ENCODE peak calls at places on chromosomes 4 and X, in four cellular contexts. X is suprapubic skin; P is heart right ventricle; F is effector memory CD4-positive, alpha-beta T cell. Y is an unnamed sample.

GRCh38 chrX:118823263-118824172 is at the start of gene ZCCHC12:
- DNase-seq in X (no peak), P (peak; percentile 25), F (peak; percentile 2), Y (peak; percentile 80)

GRCh38 chrX:154728791-154729190 is 22.1 kb downstream of the GAB3 start:
- DNase-seq in X (no peak), P (no peak), F (no peak), Y (no peak)

GRCh38 chr4:113952452-113953029 is 26.9 kb downstream of the ARSJ start:
- DNase-seq in X (no peak), P (no peak), F (no peak), Y (no peak)

GRCh38 chrX:49171752-49172279 is at the start of gene PLP2:
- DNase-seq in X (no peak), P (peak; percentile 50), F (peak; percentile 63), Y (peak; percentile 90)

GRCh38 chrX:64306712-64307111 is 76.3 kb upstream of the ASB12 start:
- DNase-seq in X (no peak), P (no peak), F (no peak), Y (no peak)

GRCh38 chrX:64642482-64642881 is 247.2 kb upstream of the MTMR8 start:
- DNase-seq in X (no peak), P (no peak), F (no peak), Y (no peak)

GRCh38 chr4:185587444-185588161 is 52.3 kb upstream of the PDLIM3 start:
- DNase-seq in X (no peak), P (no peak), F (peak; percentile 24), Y (no peak)

GRCh38 chr4:156312261-156312847 is 358.7 kb upstream of the CTSO start:
- DNase-seq in X (no peak), P (no peak), F (no peak), Y (no peak)

GRCh38 chr4:153809916-153810810 is 21.3 kb upstream of the SFRP2 start:
- DNase-seq in X (no peak), P (no peak), F (no peak), Y (no peak)

GRCh38 chr4:53012738-53013137 is 150.6 kb downstream of the RASL11B start:
- DNase-seq in X (no peak), P (no peak), F (no peak), Y (no peak)

GRCh38 chrX:51476930-51477329 is 19.5 kb downstream of the NUDT11 start:
- DNase-seq in X (no peak), P (no peak), F (no peak), Y (no peak)

GRCh38 chr4:89125901-89126435 is 14.6 kb downstream of the TIGD2 start:
- DNase-seq in X (no peak), P (no peak), F (no peak), Y (no peak)

GRCh38 chr4:80448056-80448455 is 112.5 kb downstream of the CFAP299 start:
- DNase-seq in X (no peak), P (no peak), F (no peak), Y (no peak)

GRCh38 chr4:152102184-152103000 is 341.6 kb upstream of the GATB start:
- DNase-seq in X (no peak), P (no peak), F (no peak), Y (no peak)

GRCh38 chrX:132615396-132616131 is 126.7 kb upstream of the MBNL3 start:
- DNase-seq in X (peak; percentile 60), P (no peak), F (peak; percentile 0), Y (no peak)

GRCh38 chr4:6197433-6198174 is 2.7 kb downstream of the JAKMIP1 start:
- DNase-seq in X (no peak), P (no peak), F (no peak), Y (no peak)

GRCh38 chrX:623599-624323 is 6.8 kb upstream of the SHOX start:
- DNase-seq in X (peak; percentile 47), P (no peak), F (no peak), Y (no peak)

GRCh38 chrX:42678133-42678532 is 99.8 kb downstream of the PPP1R2C start:
- DNase-seq in X (no peak), P (no peak), F (no peak), Y (no peak)

GRCh38 chr4:8473198-8473919 is 32.8 kb downstream of the TRMT44 start:
- DNase-seq in X (no peak), P (no peak), F (no peak), Y (no peak)

GRCh38 chrX:109782994-109783711 is 50.1 kb upstream of the ACSL4 start:
- DNase-seq in X (no peak), P (no peak), F (no peak), Y (no peak)

GRCh38 chr4:126583509-126583908 is 1049.2 kb upstream of the INTU start:
- DNase-seq in X (no peak), P (no peak), F (no peak), Y (no peak)

GRCh38 chr4:126738926-126739325 is 893.8 kb upstream of the INTU start:
- DNase-seq in X (no peak), P (no peak), F (no peak), Y (no peak)

GRCh38 chr4:56468097-56468422 is 643 bp downstream of the SRP72 start:
- DNase-seq in X (no peak), P (no peak), F (no peak), Y (no peak)

GRCh38 chrX:11664211-11664888 is 1.4 kb downstream of the ARHGAP6 start:
- DNase-seq in X (peak; percentile 73), P (peak; percentile 21), F (no peak), Y (peak; percentile 74)

GRCh38 chr4:185112104-185112503 is 31.0 kb upstream of the SLC25A4 start:
- DNase-seq in X (no peak), P (no peak), F (no peak), Y (no peak)

GRCh38 chr4:168630445-168631187 is 133.8 kb downstream of the PALLD start:
- DNase-seq in X (no peak), P (no peak), F (no peak), Y (no peak)

GRCh38 chr4:55013431-55013955 is 111.9 kb downstream of the KDR start:
- DNase-seq in X (no peak), P (no peak), F (no peak), Y (no peak)

GRCh38 chrX:30887721-30888120 is 1.3 kb downstream of the TAB3 start:
- DNase-seq in X (no peak), P (no peak), F (no peak), Y (no peak)

GRCh38 chr4:125097729-125098128 is 217.0 kb upstream of the FAT4 start:
- DNase-seq in X (no peak), P (no peak), F (no peak), Y (no peak)

GRCh38 chrX:150967786-150968185 is 15.3 kb upstream of the HMGB3 start:
- DNase-seq in X (no peak), P (no peak), F (no peak), Y (no peak)

GRCh38 chr4:151563194-151563593 is 154.2 kb downstream of the FHIP1A start:
- DNase-seq in X (no peak), P (no peak), F (no peak), Y (no peak)

GRCh38 chr4:123340381-123340701 is 56.3 kb upstream of the SPRY1 start:
- DNase-seq in X (no peak), P (no peak), F (no peak), Y (no peak)

GRCh38 chr4:73451978-73452747 is 16.1 kb downstream of the AFP start:
- DNase-seq in X (no peak), P (no peak), F (no peak), Y (no peak)

GRCh38 chr4:155703486-155704227 is 37.0 kb downstream of the GUCY1A1 start:
- DNase-seq in X (no peak), P (no peak), F (no peak), Y (no peak)

GRCh38 chr4:108906866-108907367 is 144.1 kb upstream of the ETNPPL start:
- DNase-seq in X (no peak), P (no peak), F (no peak), Y (no peak)

GRCh38 chrX:2385224-2385623 is 115.6 kb downstream of the DHRSX start:
- DNase-seq in X (no peak), P (no peak), F (no peak), Y (no peak)

GRCh38 chr4:57131849-57132745 is 21.9 kb upstream of the IGFBP7 start:
- DNase-seq in X (no peak), P (no peak), F (no peak), Y (no peak)

GRCh38 chr4:78667764-78668163 is 108.4 kb upstream of the BMP2K start:
- DNase-seq in X (no peak), P (no peak), F (no peak), Y (no peak)

GRCh38 chr4:151371045-151371605 is 37.9 kb upstream of the FHIP1A start:
- DNase-seq in X (no peak), P (no peak), F (no peak), Y (no peak)

GRCh38 chr4:3135155-3136011 is 60.9 kb downstream of the HTT start:
- DNase-seq in X (no peak), P (no peak), F (no peak), Y (no peak)
- H3K27ac ChIP-seq in X (no peak overlapping the region), P (no peak overlapping the region), F (no peak overlapping the region), Y (no peak overlapping the region)

GRCh38 chr4:143406523-143406922 is 69.8 kb downstream of the GAB1 start:
- DNase-seq in X (peak; percentile 88), P (peak; percentile 42), F (no peak), Y (peak; percentile 87)

GRCh38 chr4:143411527-143412480 is 75.1 kb downstream of the GAB1 start:
- DNase-seq in X (no peak), P (no peak), F (no peak), Y (no peak)

GRCh38 chr4:143405197-143405730 is 68.6 kb downstream of the GAB1 start:
- DNase-seq in X (no peak), P (no peak), F (no peak), Y (no peak)

GRCh38 chr4:143407475-143407874 is 70.8 kb downstream of the GAB1 start:
- DNase-seq in X (no peak), P (no peak), F (no peak), Y (no peak)

GRCh38 chr4:143410015-143410414 is 73.3 kb downstream of the GAB1 start:
- DNase-seq in X (no peak), P (no peak), F (no peak), Y (no peak)
- H3K27ac ChIP-seq in X (no peak overlapping the region), P (peak overlapping the region; percentile 78), F (no peak overlapping the region), Y (peak overlapping the region; percentile 0)

DNA sequence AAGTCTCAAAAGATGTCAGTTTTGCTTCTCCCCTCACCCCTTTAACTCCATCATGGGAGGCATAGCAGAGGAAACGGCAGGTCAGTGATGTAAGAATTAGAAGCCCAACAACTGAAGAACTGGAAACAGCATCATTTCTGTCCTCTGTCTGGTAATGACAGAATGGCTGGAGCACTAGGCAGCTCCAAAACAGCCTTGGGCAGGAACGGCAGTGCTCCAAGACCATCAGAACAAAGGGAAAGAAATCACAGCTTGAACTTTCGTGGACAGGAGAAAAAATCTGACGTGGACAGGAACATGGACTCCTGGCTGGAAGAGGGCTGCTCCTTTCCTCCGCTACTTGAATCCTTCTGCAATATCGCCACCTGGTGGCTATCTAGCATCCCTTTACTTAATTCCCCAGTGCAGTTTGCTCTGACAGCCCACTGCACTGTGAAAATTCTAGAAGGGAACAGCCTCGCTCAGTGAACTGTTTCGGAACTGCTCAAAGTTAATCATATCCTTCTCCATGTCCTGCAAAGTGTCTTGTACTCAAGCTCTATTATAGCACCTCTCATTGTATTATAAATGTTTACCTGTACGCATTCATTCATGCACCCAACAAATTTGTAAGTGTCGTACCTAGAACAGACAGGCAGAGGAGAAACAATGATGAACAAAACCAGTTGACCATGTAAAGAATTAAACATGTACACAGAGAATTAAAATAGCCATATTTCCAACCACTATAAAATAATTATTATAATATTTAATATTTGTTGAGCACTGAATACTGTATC is 20.4 kb downstream of the SLC25A53 start:
- DNase-seq in X (no peak), P (no peak), F (peak; percentile 19), Y (peak; percentile 70)
- H3K27ac ChIP-seq in X (no peak overlapping the region), P (no peak overlapping the region), F (no peak overlapping the region), Y (peak overlapping the region; percentile 75)

GRCh38 chr4:37678624-37679023 is 7.6 kb downstream of the RELL1 start:
- DNase-seq in X (no peak), P (no peak), F (no peak), Y (no peak)
- H3K27ac ChIP-seq in X (no peak overlapping the region), P (peak overlapping the region; percentile 45), F (no peak overlapping the region), Y (no peak overlapping the region)

GRCh38 chr4:182206916-182207315 is 36.3 kb upstream of the TENM3 start:
- DNase-seq in X (no peak), P (no peak), F (no peak), Y (no peak)
- H3K27ac ChIP-seq in X (no peak overlapping the region), P (no peak overlapping the region), F (no peak overlapping the region), Y (no peak overlapping the region)